ENCODE peak calls at places on chromosomes 2 and 18, in five cellular contexts. W is Kasumi-1; L is NCI-H1105; A is left kidney; G is effector CD4-positive, alpha-beta T cell. N is an unnamed sample.

GRCh38 chr2:54629390-54629789 is 94.1 kb upstream of the EML6 start:
- DNase-seq in W (no peak), L (no peak), A (no peak), G (no peak), N (no peak)

GRCh38 chr18:73503326-73503725 is 635.5 kb upstream of the NETO1 start:
- DNase-seq in W (no peak), L (no peak), A (no peak), G (no peak), N (no peak)

GRCh38 chr2:73961823-73962615 is 22.7 kb upstream of the TET3 start:
- DNase-seq in W (no peak), L (no peak), A (no peak), G (no peak), N (no peak)

GRCh38 chr2:36578343-36579296 is 19.3 kb downstream of the FEZ2 start:
- DNase-seq in W (no peak), L (no peak), A (no peak), G (no peak), N (no peak)

GRCh38 chr2:231527955-231528635 is 2.1 kb downstream of the NMUR1 start:
- DNase-seq in W (no peak), L (no peak), A (no peak), G (no peak), N (no peak)

GRCh38 chr2:139574371-139574770 is 794.2 kb upstream of the NXPH2 start:
- DNase-seq in W (no peak), L (no peak), A (no peak), G (no peak), N (no peak)

GRCh38 chr2:241579281-241579680 is 20.7 kb downstream of the BOK start:
- DNase-seq in W (no peak), L (no peak), A (no peak), G (no peak), N (no peak)

GRCh38 chr18:31232779-31233424 is 70.2 kb upstream of the DSC1 start:
- DNase-seq in W (no peak), L (no peak), A (peak), G (no peak), N (no peak)

GRCh38 chr18:35692866-35693265 is 111.3 kb downstream of the GALNT1 start:
- DNase-seq in W (no peak), L (no peak), A (no peak), G (no peak), N (no peak)

GRCh38 chr18:46596119-46596518 is 60.9 kb downstream of the LOXHD1 start:
- DNase-seq in W (peak), L (no peak), A (peak), G (no peak), N (no peak)

GRCh38 chr2:135791418-135792190 is 45.4 kb downstream of the LCT start:
- DNase-seq in W (no peak), L (no peak), A (no peak), G (no peak), N (no peak)

GRCh38 chr2:72116081-72116533 is 31.6 kb downstream of the CYP26B1 start:
- DNase-seq in W (no peak), L (no peak), A (no peak), G (no peak), N (no peak)

GRCh38 chr18:79850731-79851130 is 53.0 kb downstream of the KCNG2 start:
- DNase-seq in W (no peak), L (no peak), A (no peak), G (no peak), N (no peak)

GRCh38 chr2:74747411-74748080 is 86.4 kb upstream of the HK2 start:
- DNase-seq in W (no peak), L (no peak), A (no peak), G (no peak), N (no peak)

GRCh38 chr2:169034984-169035544 is 3.9 kb upstream of the ABCB11 start:
- DNase-seq in W (no peak), L (no peak), A (no peak), G (no peak), N (no peak)

GRCh38 chr2:86521922-86522321 is 41.3 kb downstream of the CHMP3 start:
- DNase-seq in W (no peak), L (no peak), A (no peak), G (no peak), N (no peak)

GRCh38 chr18:54209471-54210180 is 14.8 kb downstream of the MBD2 start:
- DNase-seq in W (no peak), L (no peak), A (no peak), G (no peak), N (no peak)

GRCh38 chr2:11669454-11670291 is at the start of gene NTSR2:
- DNase-seq in W (peak), L (no peak), A (peak), G (no peak), N (no peak)

N was measured in NCI-H2107.